ENCODE peak calls at places on chromosomes 7 and 10, in six cellular contexts. P is H1, V is GM12892, C is GM12878, Q is HepG2, S is K562. G is an unnamed sample.
A peak's percentile ranks its signal among the peaks of the same experiment; 100 is the strongest.

GRCh38 chr7:95798401-95798930 is 26.1 kb downstream of the DYNC1I1 start:
- DNase-seq in V (no peak), Q (no peak), P (no peak), S (no peak), C (no peak), G (no peak)

GRCh38 chr7:333399-333776 is 43.4 kb downstream of the FOXL3 start:
- DNase-seq in V (no peak), P (no peak), C (no peak), S (no peak), Q (peak; percentile 63), G (no peak)

GRCh38 chr7:151426486-151426905 is 13.4 kb downstream of the CRYGN start:
- DNase-seq in C (no peak), S (no peak), V (no peak), P (no peak), Q (no peak), G (no peak)

GRCh38 chr7:34875481-34875880 is 161.8 kb downstream of the DPY19L1 start:
- DNase-seq in V (no peak), S (no peak), P (no peak), Q (no peak), C (no peak), G (no peak)

GRCh38 chr10:119131512-119132240 is 27.8 kb downstream of the DENND10 start:
- DNase-seq in V (no peak), Q (no peak), S (peak; percentile 51), C (peak; percentile 45), P (no peak), G (no peak)

GRCh38 chr10:122551450-122551849 is 9.1 kb upstream of the DMBT1 start:
- DNase-seq in Q (peak; percentile 36), V (no peak), P (no peak), S (no peak), C (no peak), G (no peak)

GRCh38 chr7:87223666-87224065 is 4.1 kb upstream of the TMEM243 start:
- DNase-seq in V (no peak), Q (no peak), C (no peak), P (no peak), S (no peak), G (no peak)

GRCh38 chr7:154915600-154915999 is 87.3 kb downstream of the PAXIP1 start:
- DNase-seq in S (no peak), Q (no peak), V (no peak), P (no peak), C (no peak), G (no peak)

GRCh38 chr7:24756989-24757798 is at the start of gene GSDME:
- DNase-seq in P (no peak), S (peak; percentile 24), C (no peak), V (peak; percentile 53), Q (peak; percentile 58), G (peak; percentile 62)

GRCh38 chr10:72499697-72500096 is 126.2 kb downstream of the MICU1 start:
- DNase-seq in V (no peak), P (no peak), S (no peak), Q (no peak), C (no peak), G (no peak)
- TF ChIP-seq POLR2A in V (no peak), P (no peak), S (no peak), Q (no peak), C (no peak), G (no peak)

DNA sequence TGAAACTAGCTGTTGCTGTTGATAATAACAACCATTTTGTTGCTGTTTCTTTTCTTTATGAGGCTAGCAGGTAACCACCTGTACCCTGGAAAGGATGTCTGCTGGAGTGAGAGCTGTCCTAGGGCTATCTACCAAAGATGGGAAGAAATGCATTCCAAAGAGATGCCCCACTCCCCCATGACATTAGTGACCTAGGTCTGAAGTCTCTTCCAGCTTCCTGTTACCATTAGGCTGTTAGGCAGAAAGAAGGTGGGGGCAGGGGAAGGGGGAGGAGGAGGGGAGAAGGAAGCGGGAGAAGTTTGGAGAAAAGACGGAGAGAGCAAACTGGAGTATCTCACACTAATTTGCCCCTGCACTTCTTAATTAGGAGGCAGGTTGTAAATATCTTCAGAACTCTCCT is 118.5 kb downstream of the ABLIM1 start:
- DNase-seq in V (no peak), C (no peak), P (no peak), Q (no peak), S (no peak), G (no peak)
- TF ChIP-seq TAF1 in V (no peak), C (no peak), P (no peak), Q (no peak), S (no peak), G (no peak)

GRCh38 chr10:5073659-5074058 is 20.6 kb upstream of the AKR1C3 start:
- DNase-seq in V (no peak), P (no peak), C (no peak), Q (no peak), S (no peak), G (no peak)

GRCh38 chr10:5070648-5071410 is 23.4 kb upstream of the AKR1C3 start:
- DNase-seq in P (no peak), Q (peak; percentile 92), V (no peak), S (no peak), C (no peak), G (no peak)

GRCh38 chr10:5076615-5077014 is 17.6 kb upstream of the AKR1C3 start:
- DNase-seq in Q (no peak), S (no peak), P (no peak), C (no peak), V (no peak), G (no peak)

GRCh38 chr10:5068274-5069017 is 25.8 kb upstream of the AKR1C3 start:
- DNase-seq in C (no peak), P (no peak), Q (no peak), V (no peak), S (no peak), G (no peak)

DNA sequence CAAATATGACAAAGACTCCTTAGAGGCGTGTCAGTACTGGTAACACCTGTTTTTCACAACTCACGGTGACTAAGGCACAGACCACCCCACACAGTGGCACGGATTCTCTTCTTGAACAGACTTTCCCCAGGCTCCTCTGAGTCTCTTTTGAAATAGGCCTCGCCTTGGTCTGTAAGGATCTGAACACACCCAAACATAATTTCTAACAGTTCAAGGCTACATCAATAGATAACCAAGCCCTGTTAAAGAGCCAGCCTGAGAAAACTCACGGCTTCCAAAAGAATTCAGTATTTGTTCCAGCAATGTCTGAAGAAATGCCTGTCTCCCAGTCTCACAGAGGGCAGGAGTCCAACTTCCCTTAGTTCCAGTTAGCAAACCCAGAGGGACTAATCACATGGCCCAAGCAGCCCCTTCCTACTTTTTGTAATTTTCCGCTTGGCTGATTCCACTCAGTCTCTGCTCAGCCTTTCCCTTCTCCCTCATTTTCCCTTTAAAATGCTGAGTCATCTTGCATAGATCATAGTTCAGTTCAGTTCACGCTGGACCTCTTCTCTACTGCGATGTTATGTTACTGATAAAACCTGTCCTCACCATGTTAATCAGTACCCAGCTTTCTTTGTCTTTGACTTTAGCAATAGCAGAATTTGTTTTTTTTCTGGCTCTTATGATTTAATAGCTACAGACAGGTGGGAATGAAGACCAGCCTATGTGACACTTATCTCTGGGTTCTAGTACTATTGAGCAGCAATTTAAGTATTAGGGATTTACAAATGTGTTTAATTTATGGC is 22.6 kb upstream of the AKR1C3 start:
- DNase-seq in P (no peak), V (no peak), C (no peak), S (peak; percentile 90), Q (peak; percentile 100), G (no peak)
- TF ChIP-seq POLR2A in P (no peak), V (no peak), C (no peak), S (no peak), Q (peak; percentile 26), G (no peak)

GRCh38 chr7:82039621-82040020 is 269.8 kb upstream of the HGF start:
- DNase-seq in P (no peak), S (no peak), V (no peak), Q (no peak), C (no peak), G (no peak)

GRCh38 chr7:82032899-82033298 is 263.1 kb upstream of the HGF start:
- DNase-seq in C (no peak), V (no peak), S (no peak), Q (no peak), P (no peak), G (no peak)

DNA sequence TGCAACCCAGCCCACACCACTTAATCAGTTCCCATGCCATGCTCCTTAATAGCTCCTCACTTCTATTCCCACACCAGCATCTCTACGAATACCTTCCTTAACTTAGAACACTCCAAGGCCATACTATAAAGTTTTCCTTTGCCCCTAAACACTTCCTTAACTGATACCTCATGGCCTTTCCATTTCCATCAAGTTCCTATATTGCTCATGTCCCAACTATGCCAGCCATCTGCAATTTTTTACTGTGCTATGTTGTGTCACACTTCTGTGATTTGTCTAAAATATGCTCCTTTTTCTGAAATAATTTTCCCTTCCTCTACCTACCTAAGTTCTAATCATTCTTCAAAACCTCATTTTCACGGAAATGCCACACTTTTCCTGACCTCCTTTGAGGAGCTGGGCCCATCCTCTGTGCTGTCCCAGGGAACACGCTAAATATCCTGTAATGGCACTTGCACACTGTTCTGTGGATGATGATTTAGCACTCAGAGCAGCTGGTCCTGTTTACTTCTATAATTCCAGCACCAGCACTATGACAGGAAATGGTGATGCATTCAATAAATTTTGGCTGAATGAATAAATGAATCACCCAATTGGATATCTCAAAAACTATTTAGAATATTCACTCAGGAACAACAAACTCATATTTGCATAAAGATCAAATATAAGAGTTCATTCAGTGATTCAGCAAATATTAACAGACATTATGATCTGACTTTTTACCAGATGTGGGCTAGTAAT is 266.5 kb upstream of the HGF start:
- DNase-seq in C (no peak), Q (no peak), V (no peak), P (no peak), S (no peak), G (no peak)
- TF ChIP-seq TAF1 in C (no peak), Q (no peak), V (no peak), P (no peak), S (no peak), G (no peak)

DNA sequence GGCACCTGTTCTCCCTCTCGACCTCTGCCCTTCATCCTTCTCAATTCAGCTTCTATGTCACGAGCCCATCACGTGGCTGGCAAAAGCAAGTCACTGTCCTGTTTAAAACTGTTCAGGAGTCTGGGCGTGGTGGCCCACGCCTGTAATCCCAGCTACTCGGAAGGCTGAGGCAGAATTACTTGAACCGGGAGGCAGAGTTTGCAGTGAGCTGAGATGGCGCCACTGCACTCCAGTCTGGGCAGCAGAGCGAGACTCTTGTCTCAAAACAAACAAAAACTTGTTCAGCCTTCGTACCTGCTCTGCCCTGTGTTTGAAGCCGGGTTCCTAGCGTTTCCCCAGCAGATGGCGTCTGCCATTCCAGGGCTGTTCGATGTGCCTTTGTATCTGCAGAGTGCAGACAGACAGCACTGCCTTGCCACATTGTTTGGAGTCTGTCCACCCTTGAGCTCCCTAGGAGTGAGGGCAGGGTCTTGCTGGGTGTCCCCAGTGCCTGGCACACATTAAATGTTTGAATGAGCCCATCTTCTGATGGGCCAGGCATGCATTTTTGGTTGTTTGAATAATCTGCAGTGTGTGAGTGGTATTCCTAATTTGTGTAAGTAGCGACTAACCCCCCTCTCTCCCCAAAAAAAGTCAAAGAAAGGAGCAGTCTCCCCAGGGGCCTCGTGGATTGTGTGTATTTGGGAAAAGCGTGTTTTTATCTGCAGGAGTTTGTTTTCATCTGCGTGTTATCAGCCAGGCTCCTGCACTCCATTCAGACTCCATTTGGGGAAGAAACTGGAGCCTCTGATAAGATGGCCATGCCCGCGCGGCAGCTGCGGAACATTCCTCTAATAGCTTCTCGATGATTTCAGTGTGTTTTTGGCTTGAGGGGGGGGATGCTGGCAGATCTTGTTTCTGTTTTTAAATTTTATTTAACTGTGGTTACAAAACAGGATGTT is 61.2 kb downstream of the DNAJB6 start:
- DNase-seq in V (no peak), S (peak; percentile 92), Q (peak; percentile 64), C (no peak), P (no peak), G (no peak)
- TF ChIP-seq POLR2A in V (no peak), S (no peak), Q (no peak), C (no peak), P (no peak), G (no peak)